ENCODE peak calls at places on chromosomes 13 and 19, in five cellular contexts. E, Z, K, B and X are unnamed samples.

GRCh38 chr13:67390462-67391093 is 160.4 kb upstream of the PCDH9 start:
- DNase-seq in E (no peak), B (no peak), Z (peak), K (no peak), X (no peak)

GRCh38 chr19:4064073-4064550 is 2.6 kb downstream of the ZBTB7A start:
- DNase-seq in Z (peak), E (no peak), B (no peak), K (no peak), X (no peak)

GRCh38 chr19:29697523-29698261 is 17.4 kb downstream of the C19orf12 start:
- DNase-seq in B (no peak), E (peak), Z (no peak), K (no peak), X (no peak)

GRCh38 chr19:30562981-30563380 is 190.8 kb downstream of the ZNF536 start:
- DNase-seq in B (no peak), K (no peak), Z (no peak), E (no peak), X (no peak)

GRCh38 chr13:106691861-106692260 is 123.9 kb upstream of the ARGLU1 start:
- DNase-seq in Z (no peak), K (no peak), B (no peak), E (no peak), X (no peak)

GRCh38 chr19:18999016-18999758 is 34.1 kb downstream of the SUGP2 start:
- DNase-seq in Z (peak), E (no peak), K (no peak), B (no peak), X (no peak)

GRCh38 chr13:21318891-21319532 is 140.1 kb downstream of the ZDHHC20 start:
- DNase-seq in B (no peak), E (no peak), K (no peak), Z (no peak), X (no peak)

GRCh38 chr13:39417643-39418042 is 185.3 kb downstream of the LHFPL6 start:
- DNase-seq in E (no peak), Z (peak), B (no peak), K (no peak), X (no peak)

GRCh38 chr19:54415208-54415900 is at the start of gene TTYH1:
- DNase-seq in B (no peak), K (no peak), Z (no peak), E (peak), X (peak)

GRCh38 chr19:10936661-10937084 is 8.1 kb downstream of the TIMM29 start:
- DNase-seq in Z (peak), K (no peak), E (no peak), B (peak), X (peak)

GRCh38 chr13:113357529-113357928 is 6.4 kb downstream of the GRTP1 start:
- DNase-seq in Z (peak), E (no peak), K (no peak), B (no peak), X (no peak)

GRCh38 chr13:64075543-64076271 is 2660.1 kb upstream of the PCDH20 start:
- DNase-seq in E (peak), B (no peak), K (no peak), Z (no peak), X (no peak)

GRCh38 chr13:108095036-108095435 is 120.3 kb downstream of the LIG4 start:
- DNase-seq in K (no peak), E (no peak), B (no peak), Z (no peak), X (no peak)

GRCh38 chr19:44820648-44821609 is 12.0 kb downstream of the BCAM start:
- DNase-seq in E (peak), B (no peak), Z (peak), K (peak), X (no peak)

GRCh38 chr13:99265823-99266426 is 7.7 kb upstream of the GPR18 start:
- DNase-seq in B (peak), K (no peak), E (no peak), Z (peak), X (peak)

GRCh38 chr13:49248433-49249002 is 793 bp downstream of the CDADC1 start:
- DNase-seq in K (no peak), B (peak), Z (peak), E (no peak), X (no peak)

GRCh38 chr13:36261976-36262375 is 35.6 kb downstream of the CCDC169 start:
- DNase-seq in B (no peak), Z (peak), E (no peak), K (no peak), X (no peak)

GRCh38 chr19:13215572-13216380 is 65.6 kb downstream of the IER2 start:
- DNase-seq in E (no peak), B (no peak), Z (peak), K (no peak), X (no peak)

GRCh38 chr13:42832341-42833153 is 51.2 kb downstream of the FAM216B start:
- DNase-seq in E (no peak), Z (peak), B (no peak), K (no peak), X (no peak)

GRCh38 chr19:18488838-18489626 is 32.8 kb downstream of the ELL start:
- DNase-seq in Z (no peak), B (peak), K (no peak), E (peak), X (no peak)

GRCh38 chr13:98822238-98822606 is 69.8 kb upstream of the SLC15A1 start:
- DNase-seq in K (no peak), E (no peak), Z (peak), B (no peak), X (no peak)

GRCh38 chr19:33736158-33736557 is 60.5 kb upstream of the KCTD15 start:
- DNase-seq in B (no peak), E (no peak), K (no peak), Z (no peak), X (no peak)

GRCh38 chr19:5150902-5151741 is 182.2 kb downstream of the KDM4B start:
- DNase-seq in K (no peak), E (peak), B (no peak), Z (no peak), X (peak)

GRCh38 chr19:40802300-40803169 is 3.5 kb downstream of the EGLN2 start:
- DNase-seq in B (peak), K (no peak), Z (no peak), E (peak), X (no peak)

GRCh38 chr19:41540041-41540695 is 35.8 kb upstream of the CEACAM21 start:
- DNase-seq in K (no peak), E (no peak), Z (no peak), B (no peak), X (no peak)

GRCh38 chr19:7742991-7743390 is 4.3 kb downstream of the CD209 start:
- DNase-seq in Z (no peak), B (no peak), E (no peak), K (no peak), X (no peak)

GRCh38 chr19:1525343-1525742 is 1.5 kb downstream of the PLK5 start:
- DNase-seq in K (no peak), E (no peak), Z (no peak), B (no peak), X (no peak)

GRCh38 chr13:63190742-63191141 is 1775.1 kb upstream of the PCDH20 start:
- DNase-seq in E (no peak), K (no peak), Z (peak), B (no peak), X (no peak)

GRCh38 chr13:31588331-31588730 is 151.0 kb upstream of the RXFP2 start:
- DNase-seq in E (no peak), Z (no peak), K (no peak), B (no peak), X (no peak)

GRCh38 chr13:23876265-23876664 is 12.9 kb downstream of the MIPEP start:
- DNase-seq in E (no peak), K (no peak), Z (peak), B (peak), X (no peak)

GRCh38 chr19:2115911-2116426 is 19.3 kb downstream of the IZUMO4 start:
- DNase-seq in K (no peak), B (no peak), E (no peak), Z (no peak), X (no peak)

GRCh38 chr19:9323557-9323918 is 441 bp upstream of the ZNF559 start:
- DNase-seq in E (no peak), K (peak), B (peak), Z (peak), X (no peak)
- TF ChIP-seq CTCF in E (no peak), K (no peak), B (no peak), Z (no peak), X (no peak)

DNA sequence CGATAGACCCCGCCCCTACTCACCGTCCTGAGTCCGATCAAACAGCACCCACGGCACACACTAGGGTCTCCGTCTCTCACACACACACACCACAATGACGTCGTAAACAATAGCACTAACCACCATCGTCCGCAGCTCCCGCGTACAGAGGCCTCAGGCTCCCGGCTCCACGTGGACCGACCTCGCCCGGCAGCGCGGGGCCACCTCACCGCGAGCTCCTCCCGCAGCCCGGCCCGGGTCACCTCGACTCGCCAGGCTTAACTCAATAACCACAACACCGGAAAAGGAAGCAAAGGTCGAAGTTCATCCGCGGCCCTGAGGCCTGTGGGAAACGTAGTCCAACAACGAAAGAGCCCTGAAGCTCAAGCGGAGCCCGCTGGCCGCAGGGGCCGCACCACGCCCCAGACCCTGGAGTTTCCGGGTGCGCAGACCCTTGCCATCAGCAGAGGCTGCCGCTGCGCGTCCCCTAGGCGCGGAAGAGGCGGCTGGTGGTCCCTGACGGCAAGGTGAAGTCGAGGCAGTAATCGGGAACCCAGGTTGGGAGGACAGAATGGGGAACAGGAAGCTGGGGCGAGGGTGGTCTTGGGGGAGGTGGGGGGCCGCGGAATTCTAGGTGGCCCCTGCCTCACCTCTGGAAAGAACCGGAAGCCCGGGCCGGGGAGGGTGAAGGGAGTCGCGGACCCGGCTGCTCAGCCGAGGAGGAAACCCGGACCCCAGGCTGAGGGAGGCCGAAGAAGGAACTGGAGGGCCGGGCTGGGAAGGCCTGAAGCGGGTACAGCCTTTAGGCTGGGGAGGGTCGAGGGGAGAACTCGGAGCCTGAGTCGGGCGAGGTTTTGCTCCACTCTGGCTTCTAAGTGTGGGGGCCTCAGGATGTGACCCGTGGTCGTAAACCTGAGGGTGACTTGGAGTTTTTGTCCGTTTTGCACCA is at the start of gene ZNF529:
- DNase-seq in B (peak), Z (peak), E (peak), K (peak), X (peak)
- TF ChIP-seq CTCF in B (peak), Z (no peak), E (no peak), K (no peak), X (no peak)

DNA sequence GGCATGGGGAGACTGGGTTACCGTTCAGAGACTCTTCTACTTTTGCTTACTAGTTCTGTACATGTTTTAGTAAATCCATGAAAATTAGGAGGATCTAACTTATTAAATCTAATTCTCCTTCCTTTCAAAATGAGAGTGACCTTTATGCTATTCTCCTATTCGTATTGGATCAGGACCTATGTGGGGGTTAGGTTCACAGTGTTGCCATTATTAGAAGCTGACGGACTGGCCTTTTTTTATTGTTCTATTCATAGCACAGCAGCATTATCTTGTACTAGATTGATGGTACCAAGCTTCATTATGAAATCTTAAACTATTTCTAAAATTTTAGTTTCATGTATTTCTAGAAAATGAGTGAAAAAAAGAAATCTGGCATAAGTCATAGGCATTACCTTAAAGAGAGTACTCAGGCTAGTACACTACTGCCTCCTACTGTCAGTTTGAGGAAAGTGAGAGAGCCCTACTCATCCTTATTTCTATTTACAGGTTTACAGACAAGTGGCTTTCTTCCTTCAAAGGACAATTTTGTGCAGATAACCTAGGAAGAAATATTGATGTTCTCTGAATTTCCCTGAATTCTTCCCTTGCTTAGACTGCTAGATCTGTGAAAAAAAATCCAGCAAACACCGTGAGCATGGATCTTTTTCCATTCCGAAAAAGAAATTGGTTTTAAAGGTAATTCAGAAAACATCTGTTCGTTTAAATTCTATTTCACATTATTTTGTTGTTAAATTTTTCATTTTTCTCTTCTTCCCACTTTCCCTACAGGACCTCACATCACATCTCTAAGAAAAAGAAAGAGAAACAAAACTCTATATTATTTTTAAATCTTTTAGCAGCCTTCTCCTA is 485.5 kb downstream of the DIAPH3 start:
- DNase-seq in B (peak), K (no peak), Z (peak), E (no peak), X (peak)
- TF ChIP-seq CTCF in B (peak), K (peak), Z (peak), E (peak), X (peak)

GRCh38 chr19:48085904-48086864 is 24.4 kb downstream of the PLA2G4C start:
- DNase-seq in E (no peak), Z (no peak), B (peak), K (no peak), X (no peak)
- TF ChIP-seq CTCF in E (no peak), Z (no peak), B (peak), K (no peak), X (no peak)

GRCh38 chr13:19781526-19781925 is 1.2 kb downstream of the PSPC1 start:
- DNase-seq in E (no peak), Z (no peak), K (no peak), B (no peak), X (peak)

GRCh38 chr13:19782049-19782726 is 557 bp downstream of the PSPC1 start:
- DNase-seq in Z (peak), B (peak), K (no peak), E (peak), X (peak)
- TF ChIP-seq CTCF in Z (no peak), B (no peak), K (no peak), E (no peak), X (no peak)

DNA sequence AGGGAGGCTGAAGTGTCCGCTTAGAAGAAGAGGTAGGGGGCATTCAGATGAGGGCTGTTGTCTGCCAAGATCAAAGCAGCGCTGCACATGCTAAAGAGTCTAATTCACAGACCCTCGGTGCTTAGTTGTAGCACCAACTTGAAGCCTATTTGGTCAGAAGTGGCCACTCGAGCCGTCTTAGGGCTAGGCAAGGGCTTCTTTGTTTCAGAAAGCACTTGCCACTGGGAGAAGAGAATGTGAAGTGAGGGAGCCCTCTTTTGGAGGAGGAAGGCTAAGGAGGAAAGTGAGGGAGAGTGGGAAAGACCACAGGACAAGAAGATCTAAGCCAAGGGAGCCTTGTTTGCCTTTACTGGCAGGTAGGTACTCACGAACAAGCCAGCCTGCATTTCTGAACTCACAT is 313.4 kb upstream of the TMTC4 start:
- DNase-seq in B (no peak), E (no peak), Z (peak), K (no peak), X (no peak)
- TF ChIP-seq CTCF in B (no peak), E (no peak), Z (no peak), K (no peak), X (peak)

GRCh38 chr19:14383556-14383897 is 2.3 kb downstream of the ADGRE5 start:
- DNase-seq in Z (peak), K (no peak), B (no peak), E (no peak), X (no peak)

GRCh38 chr19:14378890-14379289 is 2.4 kb upstream of the ADGRE5 start:
- DNase-seq in Z (no peak), K (no peak), E (no peak), B (no peak), X (no peak)

GRCh38 chr19:14385492-14385891 is 4.2 kb downstream of the ADGRE5 start:
- DNase-seq in Z (no peak), B (no peak), K (no peak), E (no peak), X (no peak)

GRCh38 chr19:14383898-14384669 is 2.8 kb downstream of the ADGRE5 start:
- DNase-seq in K (no peak), Z (peak), B (peak), E (no peak), X (peak)

DNA sequence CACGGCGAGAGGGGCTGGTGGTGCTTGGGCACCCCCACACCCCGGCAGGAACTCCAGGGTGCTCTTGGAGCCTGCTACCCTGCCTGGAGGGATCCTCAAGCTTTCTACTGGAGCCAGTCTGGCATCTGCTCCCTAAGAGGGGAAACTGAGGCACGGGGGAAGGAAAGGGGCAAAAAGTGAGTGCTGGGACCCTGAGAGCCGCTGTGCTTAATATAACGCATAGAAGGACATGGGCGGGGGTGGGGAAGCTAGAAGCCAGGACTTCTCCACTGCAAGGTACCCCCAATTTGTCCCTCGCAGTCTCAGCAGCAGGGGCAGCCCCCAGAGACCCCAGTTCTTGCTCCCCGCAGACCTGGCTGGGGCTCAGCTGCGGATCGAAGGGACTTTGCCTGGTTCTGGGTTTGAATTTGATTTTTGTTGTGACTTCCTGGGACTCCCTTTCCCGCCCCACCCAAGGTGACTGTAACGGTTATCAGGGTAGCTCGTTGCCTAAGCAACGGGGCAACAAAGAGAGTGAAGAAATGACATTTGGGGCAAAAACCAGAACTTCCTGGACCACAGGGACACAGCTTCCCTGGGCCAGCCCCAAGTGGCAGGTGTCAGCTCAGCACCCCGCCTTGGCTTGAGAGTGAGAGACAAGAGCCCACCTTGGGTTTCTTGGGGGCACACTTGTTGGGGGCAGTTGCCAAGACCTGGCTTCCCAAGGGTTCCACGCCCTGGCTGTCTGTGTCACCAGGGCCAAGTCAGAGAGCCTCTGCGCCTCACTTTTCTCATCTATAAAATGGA is 638 bp downstream of the ADGRE5 start:
- DNase-seq in K (peak), B (peak), Z (peak), E (no peak), X (no peak)
- TF ChIP-seq CTCF in K (no peak), B (no peak), Z (no peak), E (no peak), X (no peak)

GRCh38 chr19:46931197-46931596 is 70.4 kb downstream of the ARHGAP35 start:
- DNase-seq in Z (no peak), E (no peak), B (no peak), K (no peak), X (no peak)

GRCh38 chr19:46927106-46927505 is 66.3 kb downstream of the ARHGAP35 start:
- DNase-seq in B (no peak), E (no peak), Z (no peak), K (no peak), X (no peak)

GRCh38 chr19:46927893-46928292 is 67.1 kb downstream of the ARHGAP35 start:
- DNase-seq in Z (no peak), E (no peak), B (no peak), K (no peak), X (no peak)

GRCh38 chr19:46926201-46927071 is 65.6 kb downstream of the ARHGAP35 start:
- DNase-seq in B (peak), Z (no peak), K (no peak), E (no peak), X (no peak)

DNA sequence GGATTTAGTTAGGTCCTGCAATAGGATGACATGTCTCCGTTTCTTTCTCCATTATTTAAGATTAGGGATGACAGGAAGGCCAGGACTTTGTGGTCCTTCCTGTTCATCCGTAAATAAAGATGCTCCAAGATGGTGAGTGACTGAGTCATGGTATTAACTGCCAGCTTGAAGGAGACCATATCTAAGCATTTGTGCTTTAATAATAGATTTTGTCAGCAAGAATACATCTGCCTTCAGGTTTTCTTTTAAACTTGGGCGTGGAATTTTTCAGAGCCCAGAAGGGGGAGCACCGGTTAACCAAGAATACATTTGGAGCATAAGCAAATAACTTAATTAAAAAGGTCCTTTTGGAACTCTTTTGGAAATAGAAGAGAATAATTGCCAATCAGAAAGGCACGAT is 68.2 kb downstream of the ARHGAP35 start:
- DNase-seq in Z (peak), B (no peak), K (no peak), E (no peak), X (no peak)
- TF ChIP-seq CTCF in Z (peak), B (peak), K (no peak), E (no peak), X (no peak)